ENCODE peak calls at places on chromosomes 13 and 19, in ten cellular contexts. One of them, this sample, is unnamed. For H3K4me1, the result is how much of the 10 kb centered on the place peaks cover.

GRCh38 chr13:102586615-102587014 is 10.2 kb upstream of the TPP2 start:
- DNase-seq in SK-N-SH: no peak
- DNase-seq in GM23338: no peak
- DNase-seq in cardiac muscle cell: no peak
- DNase-seq in aorta: no peak
- DNase-seq in IMR-90: no peak
- DNase-seq in OCI-LY7: no peak
- DNase-seq in psoas muscle: no peak
- DNase-seq in RWPE2: no peak
- DNase-seq in BE2C: no peak
- DNase-seq in this sample: no peak

GRCh38 chr13:67736646-67737420 is 506.7 kb upstream of the PCDH9 start:
- DNase-seq in cardiac muscle cell: peak
- DNase-seq in RWPE2: no peak
- DNase-seq in GM23338: peak
- DNase-seq in BE2C: peak
- DNase-seq in aorta: no peak
- DNase-seq in OCI-LY7: peak
- DNase-seq in psoas muscle: no peak
- DNase-seq in IMR-90: peak
- DNase-seq in SK-N-SH: peak
- DNase-seq in this sample: no peak

GRCh38 chr19:30648321-30648720 is 276.1 kb downstream of the ZNF536 start:
- DNase-seq in aorta: no peak
- DNase-seq in psoas muscle: no peak
- DNase-seq in OCI-LY7: no peak
- DNase-seq in IMR-90: peak
- DNase-seq in BE2C: no peak
- DNase-seq in SK-N-SH: peak
- DNase-seq in GM23338: no peak
- DNase-seq in RWPE2: no peak
- DNase-seq in cardiac muscle cell: no peak
- DNase-seq in this sample: no peak

GRCh38 chr13:37369618-37370017 is 228.9 kb downstream of the POSTN start:
- DNase-seq in aorta: no peak
- DNase-seq in psoas muscle: no peak
- DNase-seq in cardiac muscle cell: no peak
- DNase-seq in IMR-90: peak
- DNase-seq in BE2C: no peak
- DNase-seq in OCI-LY7: no peak
- DNase-seq in GM23338: no peak
- DNase-seq in SK-N-SH: no peak
- DNase-seq in RWPE2: no peak
- DNase-seq in this sample: no peak

GRCh38 chr19:14181906-14182305 is 24.1 kb downstream of the ADGRL1 start:
- DNase-seq in GM23338: no peak
- DNase-seq in RWPE2: no peak
- DNase-seq in SK-N-SH: peak
- DNase-seq in cardiac muscle cell: no peak
- DNase-seq in psoas muscle: no peak
- DNase-seq in BE2C: no peak
- DNase-seq in IMR-90: no peak
- DNase-seq in OCI-LY7: no peak
- DNase-seq in aorta: no peak
- DNase-seq in this sample: no peak

GRCh38 chr13:30991922-30992321 is 59.5 kb downstream of the TEX26 start:
- DNase-seq in RWPE2: no peak
- DNase-seq in cardiac muscle cell: no peak
- DNase-seq in psoas muscle: no peak
- DNase-seq in IMR-90: no peak
- DNase-seq in SK-N-SH: no peak
- DNase-seq in aorta: no peak
- DNase-seq in OCI-LY7: no peak
- DNase-seq in BE2C: no peak
- DNase-seq in GM23338: no peak
- DNase-seq in this sample: no peak

GRCh38 chr13:33761744-33762143 is 56.2 kb upstream of the RFC3 start:
- DNase-seq in RWPE2: no peak
- DNase-seq in SK-N-SH: peak
- DNase-seq in OCI-LY7: peak
- DNase-seq in cardiac muscle cell: peak
- DNase-seq in IMR-90: no peak
- DNase-seq in aorta: no peak
- DNase-seq in psoas muscle: no peak
- DNase-seq in GM23338: peak
- DNase-seq in BE2C: no peak
- DNase-seq in this sample: no peak

GRCh38 chr19:1864480-1865171 is 1.2 kb upstream of the KLF16 start:
- DNase-seq in OCI-LY7: peak
- DNase-seq in cardiac muscle cell: peak
- DNase-seq in BE2C: peak
- DNase-seq in RWPE2: no peak
- DNase-seq in aorta: peak
- DNase-seq in psoas muscle: peak
- DNase-seq in SK-N-SH: peak
- DNase-seq in IMR-90: peak
- DNase-seq in GM23338: peak
- DNase-seq in this sample: peak

GRCh38 chr19:3725640-3726310 is 17.6 kb downstream of the TJP3 start:
- DNase-seq in GM23338: peak
- DNase-seq in IMR-90: no peak
- DNase-seq in psoas muscle: no peak
- DNase-seq in SK-N-SH: peak
- DNase-seq in OCI-LY7: no peak
- DNase-seq in cardiac muscle cell: peak
- DNase-seq in aorta: no peak
- DNase-seq in RWPE2: no peak
- DNase-seq in BE2C: no peak
- DNase-seq in this sample: peak

GRCh38 chr13:59157181-59157580 is 1006.5 kb downstream of the DIAPH3 start:
- DNase-seq in BE2C: no peak
- DNase-seq in GM23338: no peak
- DNase-seq in RWPE2: no peak
- DNase-seq in SK-N-SH: no peak
- DNase-seq in psoas muscle: no peak
- DNase-seq in OCI-LY7: no peak
- DNase-seq in cardiac muscle cell: no peak
- DNase-seq in IMR-90: no peak
- DNase-seq in aorta: no peak
- DNase-seq in this sample: no peak

GRCh38 chr13:108365255-108365654 is 95.7 kb downstream of the TNFSF13B start:
- DNase-seq in aorta: no peak
- DNase-seq in cardiac muscle cell: no peak
- DNase-seq in OCI-LY7: no peak
- DNase-seq in SK-N-SH: no peak
- DNase-seq in BE2C: no peak
- DNase-seq in RWPE2: no peak
- DNase-seq in psoas muscle: no peak
- DNase-seq in GM23338: no peak
- DNase-seq in IMR-90: no peak
- DNase-seq in this sample: no peak

GRCh38 chr13:37995052-37995451 is 125.5 kb upstream of the TRPC4 start:
- DNase-seq in IMR-90: peak
- DNase-seq in SK-N-SH: no peak
- DNase-seq in OCI-LY7: no peak
- DNase-seq in GM23338: peak
- DNase-seq in cardiac muscle cell: no peak
- DNase-seq in RWPE2: no peak
- DNase-seq in BE2C: no peak
- DNase-seq in aorta: no peak
- DNase-seq in psoas muscle: no peak
- DNase-seq in this sample: no peak

GRCh38 chr19:40688987-40689338 is 1.5 kb downstream of the NUMBL start:
- DNase-seq in IMR-90: no peak
- DNase-seq in cardiac muscle cell: no peak
- DNase-seq in SK-N-SH: no peak
- DNase-seq in OCI-LY7: no peak
- DNase-seq in BE2C: no peak
- DNase-seq in aorta: no peak
- DNase-seq in psoas muscle: no peak
- DNase-seq in RWPE2: no peak
- DNase-seq in GM23338: no peak
- DNase-seq in this sample: no peak
- H3K4me3 ChIP-seq in IMR-90: peak
- H3K4me3 ChIP-seq in cardiac muscle cell: no peak
- H3K4me3 ChIP-seq in SK-N-SH: peak
- H3K4me3 ChIP-seq in OCI-LY7: no peak
- H3K4me3 ChIP-seq in BE2C: peak
- H3K4me3 ChIP-seq in aorta: peak
- H3K4me3 ChIP-seq in psoas muscle: peak
- H3K4me3 ChIP-seq in RWPE2: peak
- H3K4me3 ChIP-seq in GM23338: peak
- H3K4me3 ChIP-seq in this sample: peak

GRCh38 chr19:41811981-41812380 is 15.6 kb downstream of the CEACAM3 start:
- DNase-seq in BE2C: no peak
- DNase-seq in cardiac muscle cell: no peak
- DNase-seq in SK-N-SH: no peak
- DNase-seq in psoas muscle: no peak
- DNase-seq in IMR-90: no peak
- DNase-seq in aorta: peak
- DNase-seq in RWPE2: no peak
- DNase-seq in OCI-LY7: no peak
- DNase-seq in GM23338: no peak
- DNase-seq in this sample: no peak

GRCh38 chr19:41821003-41821735 is 23.3 kb downstream of the LYPD4 start:
- DNase-seq in RWPE2: no peak
- DNase-seq in BE2C: peak
- DNase-seq in cardiac muscle cell: no peak
- DNase-seq in IMR-90: peak
- DNase-seq in OCI-LY7: peak
- DNase-seq in SK-N-SH: peak
- DNase-seq in aorta: peak
- DNase-seq in psoas muscle: no peak
- DNase-seq in GM23338: peak
- DNase-seq in this sample: peak

GRCh38 chr19:41813911-41814310 is 17.5 kb downstream of the CEACAM3 start:
- DNase-seq in BE2C: no peak
- DNase-seq in IMR-90: no peak
- DNase-seq in OCI-LY7: no peak
- DNase-seq in psoas muscle: no peak
- DNase-seq in SK-N-SH: no peak
- DNase-seq in GM23338: no peak
- DNase-seq in RWPE2: no peak
- DNase-seq in aorta: peak
- DNase-seq in cardiac muscle cell: no peak
- DNase-seq in this sample: no peak

GRCh38 chr19:41815301-41815700 is 18.9 kb downstream of the CEACAM3 start:
- DNase-seq in cardiac muscle cell: no peak
- DNase-seq in psoas muscle: no peak
- DNase-seq in aorta: peak
- DNase-seq in BE2C: no peak
- DNase-seq in GM23338: no peak
- DNase-seq in RWPE2: no peak
- DNase-seq in IMR-90: no peak
- DNase-seq in SK-N-SH: no peak
- DNase-seq in OCI-LY7: no peak
- DNase-seq in this sample: no peak

GRCh38 chr19:41816761-41817160 is 20.4 kb downstream of the CEACAM3 start:
- DNase-seq in IMR-90: no peak
- DNase-seq in GM23338: no peak
- DNase-seq in psoas muscle: no peak
- DNase-seq in aorta: no peak
- DNase-seq in OCI-LY7: no peak
- DNase-seq in BE2C: no peak
- DNase-seq in RWPE2: no peak
- DNase-seq in cardiac muscle cell: no peak
- DNase-seq in SK-N-SH: no peak
- DNase-seq in this sample: no peak
- H3K4me1 ChIP-seq in IMR-90: under half
- H3K4me1 ChIP-seq in GM23338: under half
- H3K4me1 ChIP-seq in psoas muscle: under half
- H3K4me1 ChIP-seq in aorta: under half
- H3K4me1 ChIP-seq in OCI-LY7: under half
- H3K4me1 ChIP-seq in BE2C: under half
- H3K4me1 ChIP-seq in RWPE2: under half
- H3K4me1 ChIP-seq in cardiac muscle cell: under half
- H3K4me1 ChIP-seq in SK-N-SH: under half
- H3K4me1 ChIP-seq in this sample: under half

GRCh38 chr19:57546513-57546912 is 13.2 kb downstream of the ZNF550 start:
- DNase-seq in SK-N-SH: no peak
- DNase-seq in psoas muscle: no peak
- DNase-seq in aorta: no peak
- DNase-seq in BE2C: no peak
- DNase-seq in IMR-90: no peak
- DNase-seq in GM23338: no peak
- DNase-seq in RWPE2: no peak
- DNase-seq in OCI-LY7: no peak
- DNase-seq in cardiac muscle cell: no peak
- DNase-seq in this sample: no peak

GRCh38 chr19:57552432-57552831 is 7.2 kb downstream of the ZNF550 start:
- DNase-seq in aorta: no peak
- DNase-seq in GM23338: peak
- DNase-seq in BE2C: no peak
- DNase-seq in IMR-90: no peak
- DNase-seq in RWPE2: no peak
- DNase-seq in cardiac muscle cell: no peak
- DNase-seq in OCI-LY7: no peak
- DNase-seq in SK-N-SH: no peak
- DNase-seq in psoas muscle: no peak
- DNase-seq in this sample: no peak
- H3K4me3 ChIP-seq in aorta: no peak
- H3K4me3 ChIP-seq in GM23338: no peak
- H3K4me3 ChIP-seq in BE2C: no peak
- H3K4me3 ChIP-seq in IMR-90: no peak
- H3K4me3 ChIP-seq in RWPE2: no peak
- H3K4me3 ChIP-seq in cardiac muscle cell: no peak
- H3K4me3 ChIP-seq in OCI-LY7: no peak
- H3K4me3 ChIP-seq in SK-N-SH: peak
- H3K4me3 ChIP-seq in psoas muscle: no peak
- H3K4me3 ChIP-seq in this sample: no peak

GRCh38 chr19:16581145-16581970 is 9.1 kb upstream of the SLC35E1 start:
- DNase-seq in IMR-90: no peak
- DNase-seq in GM23338: no peak
- DNase-seq in OCI-LY7: no peak
- DNase-seq in cardiac muscle cell: no peak
- DNase-seq in SK-N-SH: no peak
- DNase-seq in RWPE2: no peak
- DNase-seq in aorta: no peak
- DNase-seq in psoas muscle: peak
- DNase-seq in BE2C: no peak
- DNase-seq in this sample: no peak

GRCh38 chr19:16584825-16585801 is 12.9 kb upstream of the SLC35E1 start:
- DNase-seq in IMR-90: no peak
- DNase-seq in BE2C: no peak
- DNase-seq in OCI-LY7: peak
- DNase-seq in RWPE2: no peak
- DNase-seq in aorta: no peak
- DNase-seq in GM23338: peak
- DNase-seq in cardiac muscle cell: no peak
- DNase-seq in psoas muscle: no peak
- DNase-seq in SK-N-SH: no peak
- DNase-seq in this sample: no peak

GRCh38 chr19:16581971-16582343 is 9.7 kb upstream of the SLC35E1 start:
- DNase-seq in OCI-LY7: no peak
- DNase-seq in IMR-90: peak
- DNase-seq in RWPE2: no peak
- DNase-seq in SK-N-SH: no peak
- DNase-seq in psoas muscle: peak
- DNase-seq in cardiac muscle cell: no peak
- DNase-seq in aorta: no peak
- DNase-seq in BE2C: no peak
- DNase-seq in GM23338: no peak
- DNase-seq in this sample: no peak

GRCh38 chr19:16585808-16586476 is 13.7 kb upstream of the SLC35E1 start:
- DNase-seq in GM23338: no peak
- DNase-seq in psoas muscle: no peak
- DNase-seq in OCI-LY7: peak
- DNase-seq in BE2C: no peak
- DNase-seq in IMR-90: peak
- DNase-seq in RWPE2: no peak
- DNase-seq in aorta: no peak
- DNase-seq in cardiac muscle cell: no peak
- DNase-seq in SK-N-SH: no peak
- DNase-seq in this sample: no peak

GRCh38 chr19:16582486-16583261 is 10.5 kb upstream of the SLC35E1 start:
- DNase-seq in RWPE2: no peak
- DNase-seq in IMR-90: no peak
- DNase-seq in SK-N-SH: peak
- DNase-seq in BE2C: peak
- DNase-seq in cardiac muscle cell: no peak
- DNase-seq in OCI-LY7: no peak
- DNase-seq in aorta: no peak
- DNase-seq in GM23338: no peak
- DNase-seq in psoas muscle: no peak
- DNase-seq in this sample: no peak
- H3K4me1 ChIP-seq in RWPE2: under half
- H3K4me1 ChIP-seq in IMR-90: under half
- H3K4me1 ChIP-seq in SK-N-SH: under half
- H3K4me1 ChIP-seq in BE2C: under half
- H3K4me1 ChIP-seq in cardiac muscle cell: under half
- H3K4me1 ChIP-seq in OCI-LY7: half or more
- H3K4me1 ChIP-seq in aorta: under half
- H3K4me1 ChIP-seq in GM23338: under half
- H3K4me1 ChIP-seq in psoas muscle: half or more
- H3K4me1 ChIP-seq in this sample: half or more